ENCODE peak calls at places on chromosomes 12 and 14, in five cellular contexts. V is activated CD4-positive, alpha-beta T cell treated with anti-CD3 and anti-CD28 coated beads for 48 hours; S is activated gamma-delta T cell treated with Interleukin-2 at 50 U/mL for 16 hours; J is CD4-positive, CD25-positive, alpha-beta regulatory T cell; T is CD8-positive, alpha-beta memory T cell. U is an unnamed sample.

GRCh38 chr12:47378907-47379306 is 299.1 kb upstream of the AMIGO2 start:
- DNase-seq in V (no peak), S (no peak), J (no peak), T (no peak), U (no peak)

GRCh38 chr14:53035796-53036195 is 84.9 kb upstream of the FERMT2 start:
- DNase-seq in V (no peak), S (no peak), J (no peak), T (no peak), U (no peak)

GRCh38 chr12:78418919-78419318 is 445.7 kb upstream of the SYT1 start:
- DNase-seq in V (no peak), S (no peak), J (no peak), T (no peak), U (no peak)

GRCh38 chr12:117533687-117534086 is 172.3 kb upstream of the NOS1 start:
- DNase-seq in V (no peak), S (no peak), J (no peak), T (no peak), U (no peak)

GRCh38 chr14:86961106-86961716 is 1031.8 kb downstream of the GALC start:
- DNase-seq in V (no peak), S (no peak), J (no peak), T (no peak), U (peak; percentile 61)

GRCh38 chr12:106353178-106353577 is 4.4 kb upstream of the POLR3B start:
- DNase-seq in V (no peak), S (no peak), J (no peak), T (no peak), U (no peak)

GRCh38 chr12:114041136-114041535 is 75.0 kb upstream of the RBM19 start:
- DNase-seq in V (no peak), S (no peak), J (no peak), T (no peak), U (no peak)

GRCh38 chr12:131087302-131087818 is 133.7 kb downstream of the ADGRD1 start:
- DNase-seq in V (no peak), S (no peak), J (no peak), T (no peak), U (no peak)

GRCh38 chr14:32397871-32398640 is 69.0 kb downstream of the AKAP6 start:
- DNase-seq in V (no peak), S (no peak), J (no peak), T (no peak), U (no peak)

GRCh38 chr12:115872919-115873357 is 404.6 kb downstream of the MED13L start:
- DNase-seq in V (no peak), S (no peak), J (no peak), T (no peak), U (no peak)

GRCh38 chr14:95497561-95498011 is 18.9 kb downstream of the SYNE3 start:
- DNase-seq in V (no peak), S (no peak), J (no peak), T (no peak), U (no peak)

GRCh38 chr14:80054020-80054419 is 157.3 kb downstream of the DIO2 start:
- DNase-seq in V (no peak), S (no peak), J (no peak), T (no peak), U (no peak)

GRCh38 chr14:30906752-30907658 is 32.6 kb downstream of the COCH start:
- DNase-seq in V (no peak), S (no peak), J (no peak), T (no peak), U (peak; percentile 57)

GRCh38 chr14:51430079-51430478 is 190.0 kb downstream of the TMX1 start:
- DNase-seq in V (no peak), S (no peak), J (no peak), T (no peak), U (no peak)

GRCh38 chr12:132083731-132084641 is 60.1 kb downstream of the DDX51 start:
- DNase-seq in V (peak; percentile 90), S (peak; percentile 86), J (peak; percentile 88), T (peak; percentile 91), U (peak; percentile 97)

GRCh38 chr12:97229036-97229435 is 233.6 kb upstream of the RMST start:
- DNase-seq in V (no peak), S (no peak), J (no peak), T (no peak), U (no peak)

GRCh38 chr12:119153477-119154434 is 25.0 kb upstream of the HSPB8 start:
- DNase-seq in V (peak; percentile 43), S (no peak), J (no peak), T (no peak), U (no peak)

GRCh38 chr14:76080471-76080870 is 71.3 kb upstream of the GPATCH2L start:
- DNase-seq in V (no peak), S (no peak), J (no peak), T (no peak), U (no peak)

U was measured in RKO.